ENCODE peak calls at places on chromosomes 2 and 18, in five cellular contexts. One of them, this sample, is unnamed.
A peak's percentile ranks its signal among the peaks of the same experiment; 100 is the strongest.

GRCh38 chr2:28835787-28836186 is 25.2 kb downstream of the SPDYA start:
- DNase-seq in AG08395: no peak
- DNase-seq in ureter: no peak
- DNase-seq in D341Med: no peak
- DNase-seq in uterus: no peak
- DNase-seq in this sample: no peak

GRCh38 chr2:168603439-168603961 is 147.4 kb downstream of the CERS6 start:
- DNase-seq in ureter: no peak
- DNase-seq in uterus: no peak
- DNase-seq in AG08395: no peak
- DNase-seq in D341Med: no peak
- DNase-seq in this sample: no peak

GRCh38 chr2:235384624-235385023 is 109.2 kb upstream of the AGAP1 start:
- DNase-seq in ureter: no peak
- DNase-seq in uterus: no peak
- DNase-seq in D341Med: no peak
- DNase-seq in AG08395: no peak
- DNase-seq in this sample: no peak

GRCh38 chr2:6447209-6447608 is 418.5 kb downstream of the CMPK2 start:
- DNase-seq in D341Med: peak; percentile 35
- DNase-seq in ureter: no peak
- DNase-seq in uterus: no peak
- DNase-seq in AG08395: no peak
- DNase-seq in this sample: no peak

GRCh38 chr2:188969236-188970032 is 4.7 kb upstream of the COL3A1 start:
- DNase-seq in D341Med: no peak
- DNase-seq in ureter: no peak
- DNase-seq in AG08395: peak; percentile 30
- DNase-seq in uterus: no peak
- DNase-seq in this sample: no peak

GRCh38 chr2:219570194-219570923 is 980 bp downstream of the OBSL1 start:
- DNase-seq in D341Med: peak; percentile 71
- DNase-seq in uterus: no peak
- DNase-seq in AG08395: peak; percentile 72
- DNase-seq in ureter: no peak
- DNase-seq in this sample: no peak

GRCh38 chr18:48540329-48541025 is 1.6 kb downstream of the CTIF start:
- DNase-seq in ureter: peak; percentile 67
- DNase-seq in uterus: peak; percentile 65
- DNase-seq in D341Med: peak; percentile 85
- DNase-seq in AG08395: peak; percentile 56
- DNase-seq in this sample: peak; percentile 55

GRCh38 chr2:237445611-237446332 is 31.8 kb upstream of the COL6A3 start:
- DNase-seq in uterus: no peak
- DNase-seq in AG08395: no peak
- DNase-seq in ureter: no peak
- DNase-seq in D341Med: no peak
- DNase-seq in this sample: no peak

GRCh38 chr2:239647037-239647436 is 246.2 kb upstream of the HDAC4 start:
- DNase-seq in D341Med: no peak
- DNase-seq in ureter: no peak
- DNase-seq in AG08395: no peak
- DNase-seq in uterus: no peak
- DNase-seq in this sample: no peak

GRCh38 chr2:45928946-45929345 is 277.5 kb downstream of the PRKCE start:
- DNase-seq in ureter: no peak
- DNase-seq in uterus: no peak
- DNase-seq in D341Med: no peak
- DNase-seq in AG08395: peak; percentile 33
- DNase-seq in this sample: no peak

GRCh38 chr18:51039138-51040112 is 9.4 kb downstream of the SMAD4 start:
- DNase-seq in D341Med: peak; percentile 35
- DNase-seq in uterus: no peak
- DNase-seq in ureter: no peak
- DNase-seq in AG08395: no peak
- DNase-seq in this sample: no peak

GRCh38 chr2:215143458-215143857 is 5.0 kb upstream of the ABCA12 start:
- DNase-seq in uterus: no peak
- DNase-seq in AG08395: no peak
- DNase-seq in D341Med: no peak
- DNase-seq in ureter: no peak
- DNase-seq in this sample: no peak

GRCh38 chr2:144409241-144409640 is 110.7 kb downstream of the ZEB2 start:
- DNase-seq in AG08395: no peak
- DNase-seq in D341Med: no peak
- DNase-seq in uterus: no peak
- DNase-seq in ureter: no peak
- DNase-seq in this sample: no peak

GRCh38 chr2:170354409-170354808 is 176.5 kb downstream of the MYO3B start:
- DNase-seq in D341Med: peak; percentile 40
- DNase-seq in ureter: no peak
- DNase-seq in uterus: no peak
- DNase-seq in AG08395: no peak
- DNase-seq in this sample: no peak

GRCh38 chr2:32977228-32977758 is 30.5 kb downstream of the LTBP1 start:
- DNase-seq in ureter: peak; percentile 87
- DNase-seq in AG08395: no peak
- DNase-seq in uterus: no peak
- DNase-seq in D341Med: no peak
- DNase-seq in this sample: no peak

GRCh38 chr2:120238728-120239487 is 13.7 kb upstream of the RALB start:
- DNase-seq in D341Med: no peak
- DNase-seq in AG08395: peak; percentile 90
- DNase-seq in uterus: peak; percentile 48
- DNase-seq in ureter: no peak
- DNase-seq in this sample: no peak

GRCh38 chr2:229475753-229476152 is 204.7 kb upstream of the PID1 start:
- DNase-seq in AG08395: no peak
- DNase-seq in ureter: no peak
- DNase-seq in uterus: no peak
- DNase-seq in D341Med: no peak
- DNase-seq in this sample: no peak

GRCh38 chr18:25710981-25711380 is 359.0 kb upstream of the ZNF521 start:
- DNase-seq in ureter: no peak
- DNase-seq in D341Med: no peak
- DNase-seq in AG08395: no peak
- DNase-seq in uterus: no peak
- DNase-seq in this sample: no peak

GRCh38 chr2:75800456-75800855 is 89.7 kb upstream of the GCFC2 start:
- DNase-seq in ureter: no peak
- DNase-seq in D341Med: no peak
- DNase-seq in uterus: no peak
- DNase-seq in AG08395: no peak
- DNase-seq in this sample: no peak

GRCh38 chr2:143615617-143616016 is 486.4 kb downstream of the ARHGAP15 start:
- DNase-seq in ureter: no peak
- DNase-seq in D341Med: no peak
- DNase-seq in AG08395: no peak
- DNase-seq in uterus: no peak
- DNase-seq in this sample: no peak

GRCh38 chr2:120483355-120483754 is 137.4 kb downstream of the INHBB start:
- DNase-seq in uterus: no peak
- DNase-seq in ureter: no peak
- DNase-seq in AG08395: no peak
- DNase-seq in D341Med: no peak
- DNase-seq in this sample: no peak

GRCh38 chr18:36532394-36532793 is 234.9 kb downstream of the FHOD3 start:
- DNase-seq in uterus: no peak
- DNase-seq in D341Med: no peak
- DNase-seq in ureter: no peak
- DNase-seq in AG08395: peak; percentile 79
- DNase-seq in this sample: no peak

GRCh38 chr2:128354161-128354560 is 35.5 kb upstream of the HS6ST1 start:
- DNase-seq in D341Med: no peak
- DNase-seq in ureter: no peak
- DNase-seq in AG08395: no peak
- DNase-seq in uterus: no peak
- DNase-seq in this sample: no peak

GRCh38 chr2:104853926-104854506 is at the start of gene POU3F3:
- DNase-seq in D341Med: peak; percentile 82
- DNase-seq in ureter: peak; percentile 72
- DNase-seq in AG08395: peak; percentile 44
- DNase-seq in uterus: peak; percentile 29
- DNase-seq in this sample: no peak

GRCh38 chr2:151802315-151802714 is 25.9 kb downstream of the ARL5A start:
- DNase-seq in D341Med: no peak
- DNase-seq in AG08395: no peak
- DNase-seq in uterus: no peak
- DNase-seq in ureter: no peak
- DNase-seq in this sample: no peak

GRCh38 chr2:120538691-120539420 is 192.9 kb downstream of the INHBB start:
- DNase-seq in AG08395: no peak
- DNase-seq in D341Med: no peak
- DNase-seq in ureter: no peak
- DNase-seq in uterus: no peak
- DNase-seq in this sample: no peak

GRCh38 chr2:75074228-75074627 is 115.8 kb downstream of the POLE4 start:
- DNase-seq in uterus: no peak
- DNase-seq in D341Med: no peak
- DNase-seq in ureter: no peak
- DNase-seq in AG08395: no peak
- DNase-seq in this sample: no peak

GRCh38 chr2:7736646-7737305 is 819.6 kb downstream of the RNF144A start:
- DNase-seq in AG08395: peak; percentile 47
- DNase-seq in D341Med: no peak
- DNase-seq in uterus: no peak
- DNase-seq in ureter: no peak
- DNase-seq in this sample: no peak

GRCh38 chr2:130963849-130964793 is 127.4 kb downstream of the ARHGEF4 start:
- DNase-seq in D341Med: peak; percentile 56
- DNase-seq in AG08395: no peak
- DNase-seq in uterus: no peak
- DNase-seq in ureter: no peak
- DNase-seq in this sample: no peak

GRCh38 chr2:1808921-1809551 is 64.7 kb upstream of the PXDN start:
- DNase-seq in ureter: no peak
- DNase-seq in D341Med: no peak
- DNase-seq in uterus: peak; percentile 49
- DNase-seq in AG08395: peak; percentile 71
- DNase-seq in this sample: no peak

GRCh38 chr2:66490588-66491001 is 55.7 kb downstream of the MEIS1 start:
- DNase-seq in uterus: no peak
- DNase-seq in ureter: no peak
- DNase-seq in AG08395: no peak
- DNase-seq in D341Med: no peak
- DNase-seq in this sample: no peak

GRCh38 chr2:10267551-10268465 is 34.9 kb upstream of the HPCAL1 start:
- DNase-seq in uterus: peak; percentile 15
- DNase-seq in AG08395: no peak
- DNase-seq in D341Med: no peak
- DNase-seq in ureter: no peak
- DNase-seq in this sample: no peak

GRCh38 chr2:193966590-193966989 is 1690.4 kb upstream of the SLC39A10 start:
- DNase-seq in AG08395: no peak
- DNase-seq in ureter: no peak
- DNase-seq in uterus: no peak
- DNase-seq in D341Med: no peak
- DNase-seq in this sample: no peak

GRCh38 chr2:152716805-152717241 is 438 bp downstream of the PRPF40A start:
- DNase-seq in D341Med: peak; percentile 41
- DNase-seq in AG08395: no peak
- DNase-seq in ureter: peak; percentile 55
- DNase-seq in uterus: peak; percentile 29
- DNase-seq in this sample: no peak

GRCh38 chr2:105780606-105781005 is 35.9 kb downstream of the NCK2 start:
- DNase-seq in ureter: no peak
- DNase-seq in D341Med: no peak
- DNase-seq in uterus: no peak
- DNase-seq in AG08395: no peak
- DNase-seq in this sample: no peak

GRCh38 chr2:226184940-226185575 is 614.6 kb downstream of the IRS1 start:
- DNase-seq in AG08395: no peak
- DNase-seq in ureter: no peak
- DNase-seq in D341Med: no peak
- DNase-seq in uterus: no peak
- DNase-seq in this sample: no peak

GRCh38 chr2:106537047-106537446 is 49.9 kb downstream of the CD8B2 start:
- DNase-seq in uterus: no peak
- DNase-seq in D341Med: no peak
- DNase-seq in AG08395: no peak
- DNase-seq in ureter: no peak
- DNase-seq in this sample: no peak